ENCODE peak calls at places on chromosomes 13 and 19, in eight cellular contexts. J is stimulated activated CD4-positive, alpha-beta T cell treated with anti-CD3 and anti-CD28 coated beads, Interleukin-1b, Interleukin-23, amount 100 ng/mL, for 48 hours; H is neural progenitor cell; S is NCI-H1105 treated with DMSO at 0.1 percent for 48 hours; L is nucleus accumbens; O is right atrium auricular region; W is uterus; N is CD4-positive, alpha-beta T cell. V is an unnamed sample.

GRCh38 chr19:18789883-18790565 is 1.1 kb downstream of the COMP start:
- DNase-seq in J (no peak), H (peak; percentile 87), S (peak; percentile 39), L (no peak), O (no peak), W (no peak), N (no peak), V (no peak)

GRCh38 chr19:46076951-46077814 is 36.4 kb upstream of the IGFL4 start:
- DNase-seq in J (peak; percentile 51), H (peak; percentile 94), S (peak; percentile 94), L (peak; percentile 65), O (no peak), W (peak; percentile 58), N (no peak), V (no peak)

GRCh38 chr13:22926176-22927007 is 254.4 kb upstream of the SGCG start:
- DNase-seq in J (no peak), H (peak; percentile 27), S (no peak), L (no peak), O (no peak), W (peak; percentile 84), N (no peak), V (peak; percentile 85)

GRCh38 chr19:28358604-28359003 is 854.3 kb downstream of the UQCRFS1 start:
- DNase-seq in J (no peak), H (peak; percentile 14), S (peak; percentile 60), L (no peak), O (no peak), W (no peak), N (no peak), V (no peak)

GRCh38 chr19:21143428-21143827 is 1.6 kb downstream of the ZNF431 start:
- DNase-seq in J (no peak), H (no peak), S (no peak), L (no peak), O (no peak), W (no peak), N (no peak), V (no peak)

GRCh38 chr13:97205971-97206370 is 16.2 kb upstream of the MBNL2 start:
- DNase-seq in J (no peak), H (no peak), S (no peak), L (no peak), O (no peak), W (no peak), N (no peak), V (no peak)

GRCh38 chr13:80945328-80945727 is 604.4 kb upstream of the SPRY2 start:
- DNase-seq in J (no peak), H (peak; percentile 91), S (no peak), L (no peak), O (no peak), W (no peak), N (no peak), V (no peak)

GRCh38 chr13:80337706-80338105 is 3.2 kb downstream of the SPRY2 start:
- DNase-seq in J (no peak), H (no peak), S (no peak), L (no peak), O (no peak), W (no peak), N (no peak), V (no peak)

GRCh38 chr13:113577881-113578435 is 6.6 kb upstream of the TFDP1 start:
- DNase-seq in J (no peak), H (no peak), S (no peak), L (no peak), O (no peak), W (no peak), N (no peak), V (no peak)

GRCh38 chr19:33799507-33799906 is 2.8 kb downstream of the KCTD15 start:
- DNase-seq in J (no peak), H (no peak), S (no peak), L (no peak), O (no peak), W (no peak), N (no peak), V (no peak)

GRCh38 chr19:13732337-13732736 is 32.0 kb upstream of the MRI1 start:
- DNase-seq in J (no peak), H (no peak), S (no peak), L (no peak), O (no peak), W (no peak), N (no peak), V (no peak)

GRCh38 chr19:42067315-42067888 is 2.6 kb downstream of the GRIK5 start:
- DNase-seq in J (no peak), H (no peak), S (no peak), L (no peak), O (no peak), W (no peak), N (no peak), V (no peak)